ENCODE peak calls at places on chromosomes 3 and 15, in nine cellular contexts. One of them, this sample, is unnamed. For H3K27me3, the result is how much of the 10 kb centered on the place peaks cover.

GRCh38 chr15:100520132-100520921 is 8.4 kb downstream of the CERS3 start:
- DNase-seq in spleen: no peak
- DNase-seq in transverse colon: no peak
- DNase-seq in endodermal cell: no peak
- DNase-seq in thoracic aorta: no peak
- DNase-seq in tibial artery: no peak
- DNase-seq in pancreas: no peak
- DNase-seq in right lobe of liver: no peak
- DNase-seq in dorsolateral prefrontal cortex: no peak
- DNase-seq in this sample: no peak

GRCh38 chr15:75573001-75573400 is 6.1 kb downstream of the PTPN9 start:
- DNase-seq in spleen: no peak
- DNase-seq in transverse colon: no peak
- DNase-seq in endodermal cell: no peak
- DNase-seq in thoracic aorta: no peak
- DNase-seq in tibial artery: no peak
- DNase-seq in pancreas: no peak
- DNase-seq in right lobe of liver: no peak
- DNase-seq in dorsolateral prefrontal cortex: no peak
- DNase-seq in this sample: peak

GRCh38 chr3:52498134-52499054 is 3.3 kb downstream of the STAB1 start:
- DNase-seq in spleen: peak
- DNase-seq in transverse colon: peak
- DNase-seq in endodermal cell: no peak
- DNase-seq in thoracic aorta: no peak
- DNase-seq in tibial artery: peak
- DNase-seq in pancreas: no peak
- DNase-seq in right lobe of liver: no peak
- DNase-seq in dorsolateral prefrontal cortex: peak
- DNase-seq in this sample: no peak

GRCh38 chr15:51079226-51079625 is 15.5 kb downstream of the TNFAIP8L3 start:
- DNase-seq in spleen: no peak
- DNase-seq in transverse colon: no peak
- DNase-seq in endodermal cell: no peak
- DNase-seq in thoracic aorta: no peak
- DNase-seq in tibial artery: no peak
- DNase-seq in pancreas: no peak
- DNase-seq in right lobe of liver: no peak
- DNase-seq in dorsolateral prefrontal cortex: no peak
- DNase-seq in this sample: no peak

GRCh38 chr3:46318207-46318606 is 35.7 kb upstream of the CCR2 start:
- DNase-seq in spleen: no peak
- DNase-seq in transverse colon: no peak
- DNase-seq in endodermal cell: no peak
- DNase-seq in thoracic aorta: no peak
- DNase-seq in tibial artery: no peak
- DNase-seq in pancreas: no peak
- DNase-seq in right lobe of liver: no peak
- DNase-seq in dorsolateral prefrontal cortex: no peak
- DNase-seq in this sample: no peak

GRCh38 chr3:183252973-183253363 is at the start of gene B3GNT5:
- DNase-seq in spleen: peak
- DNase-seq in transverse colon: peak
- DNase-seq in endodermal cell: peak
- DNase-seq in thoracic aorta: no peak
- DNase-seq in tibial artery: no peak
- DNase-seq in pancreas: peak
- DNase-seq in right lobe of liver: no peak
- DNase-seq in dorsolateral prefrontal cortex: no peak
- DNase-seq in this sample: peak

GRCh38 chr3:8576841-8577553 is 67.6 kb downstream of the SSUH2 start:
- DNase-seq in spleen: no peak
- DNase-seq in transverse colon: peak
- DNase-seq in endodermal cell: no peak
- DNase-seq in thoracic aorta: no peak
- DNase-seq in tibial artery: no peak
- DNase-seq in pancreas: no peak
- DNase-seq in right lobe of liver: no peak
- DNase-seq in dorsolateral prefrontal cortex: no peak
- DNase-seq in this sample: no peak

GRCh38 chr3:113531826-113532697 is at the start of gene SIDT1:
- DNase-seq in spleen: peak
- DNase-seq in transverse colon: peak
- DNase-seq in endodermal cell: peak
- DNase-seq in thoracic aorta: no peak
- DNase-seq in tibial artery: no peak
- DNase-seq in pancreas: peak
- DNase-seq in right lobe of liver: peak
- DNase-seq in dorsolateral prefrontal cortex: no peak
- DNase-seq in this sample: peak

DNA sequence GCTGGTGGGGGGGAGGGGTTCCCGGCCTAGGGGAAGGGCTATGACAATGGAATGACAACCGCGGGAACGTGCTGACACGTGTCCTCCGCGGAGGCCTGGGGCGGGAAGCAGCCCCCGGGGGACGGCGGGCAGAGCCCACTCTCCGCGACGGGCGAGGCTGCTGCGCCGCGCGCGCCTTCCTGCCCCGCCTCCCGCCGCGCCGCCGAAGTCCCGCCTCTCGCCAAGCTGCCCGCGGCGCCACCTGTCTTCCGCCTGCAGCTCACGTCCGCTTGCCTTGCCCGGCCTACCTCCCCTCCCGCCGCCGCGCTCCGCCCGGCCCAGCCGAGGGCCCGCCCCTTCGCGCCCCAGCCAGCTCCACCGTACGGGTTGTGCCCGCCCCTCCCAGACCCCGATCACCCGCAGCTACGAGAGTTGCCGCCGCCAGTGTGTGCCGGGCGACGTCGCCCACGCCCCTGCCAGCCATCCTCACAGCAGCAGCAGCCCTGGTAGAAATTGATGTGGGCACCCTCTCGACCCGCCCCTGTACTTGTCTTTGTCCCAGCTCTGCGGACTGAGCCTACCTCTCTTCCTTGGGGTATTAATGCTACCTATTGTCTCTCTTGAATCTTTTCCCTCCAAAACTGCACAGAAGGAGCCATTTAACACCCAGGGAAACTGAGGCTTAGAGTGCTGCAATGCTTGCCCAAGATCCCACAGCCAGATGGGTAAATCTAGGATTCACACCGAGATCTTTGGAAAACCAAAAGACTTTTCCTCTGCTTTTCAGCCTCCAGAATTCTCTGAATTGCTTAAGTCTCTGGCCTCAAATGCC is at the start of gene PARP16:
- DNase-seq in spleen: peak
- DNase-seq in transverse colon: peak
- DNase-seq in endodermal cell: peak
- DNase-seq in thoracic aorta: peak
- DNase-seq in tibial artery: peak
- DNase-seq in pancreas: peak
- DNase-seq in right lobe of liver: peak
- DNase-seq in dorsolateral prefrontal cortex: peak
- DNase-seq in this sample: peak
- TF ChIP-seq CTCF in spleen: peak
- TF ChIP-seq CTCF in transverse colon: peak
- TF ChIP-seq CTCF in endodermal cell: peak
- TF ChIP-seq CTCF in thoracic aorta: peak
- TF ChIP-seq CTCF in tibial artery: peak
- TF ChIP-seq CTCF in pancreas: peak
- TF ChIP-seq CTCF in right lobe of liver: peak
- TF ChIP-seq CTCF in dorsolateral prefrontal cortex: peak
- TF ChIP-seq CTCF in this sample: peak

GRCh38 chr3:188431553-188431952 is 277.6 kb downstream of the LPP start:
- DNase-seq in spleen: no peak
- DNase-seq in transverse colon: no peak
- DNase-seq in endodermal cell: no peak
- DNase-seq in thoracic aorta: no peak
- DNase-seq in tibial artery: no peak
- DNase-seq in pancreas: no peak
- DNase-seq in right lobe of liver: no peak
- DNase-seq in dorsolateral prefrontal cortex: no peak
- DNase-seq in this sample: peak

GRCh38 chr3:188434594-188434993 is 280.6 kb downstream of the LPP start:
- DNase-seq in spleen: no peak
- DNase-seq in transverse colon: no peak
- DNase-seq in endodermal cell: no peak
- DNase-seq in thoracic aorta: no peak
- DNase-seq in tibial artery: no peak
- DNase-seq in pancreas: no peak
- DNase-seq in right lobe of liver: no peak
- DNase-seq in dorsolateral prefrontal cortex: no peak
- DNase-seq in this sample: no peak

GRCh38 chr3:188431040-188431439 is 277.1 kb downstream of the LPP start:
- DNase-seq in spleen: no peak
- DNase-seq in transverse colon: no peak
- DNase-seq in endodermal cell: no peak
- DNase-seq in thoracic aorta: no peak
- DNase-seq in tibial artery: no peak
- DNase-seq in pancreas: no peak
- DNase-seq in right lobe of liver: no peak
- DNase-seq in dorsolateral prefrontal cortex: no peak
- DNase-seq in this sample: no peak

GRCh38 chr3:188433526-188433855 is 279.5 kb downstream of the LPP start:
- DNase-seq in spleen: no peak
- DNase-seq in transverse colon: no peak
- DNase-seq in endodermal cell: no peak
- DNase-seq in thoracic aorta: no peak
- DNase-seq in tibial artery: no peak
- DNase-seq in pancreas: no peak
- DNase-seq in right lobe of liver: no peak
- DNase-seq in dorsolateral prefrontal cortex: no peak
- DNase-seq in this sample: no peak

DNA sequence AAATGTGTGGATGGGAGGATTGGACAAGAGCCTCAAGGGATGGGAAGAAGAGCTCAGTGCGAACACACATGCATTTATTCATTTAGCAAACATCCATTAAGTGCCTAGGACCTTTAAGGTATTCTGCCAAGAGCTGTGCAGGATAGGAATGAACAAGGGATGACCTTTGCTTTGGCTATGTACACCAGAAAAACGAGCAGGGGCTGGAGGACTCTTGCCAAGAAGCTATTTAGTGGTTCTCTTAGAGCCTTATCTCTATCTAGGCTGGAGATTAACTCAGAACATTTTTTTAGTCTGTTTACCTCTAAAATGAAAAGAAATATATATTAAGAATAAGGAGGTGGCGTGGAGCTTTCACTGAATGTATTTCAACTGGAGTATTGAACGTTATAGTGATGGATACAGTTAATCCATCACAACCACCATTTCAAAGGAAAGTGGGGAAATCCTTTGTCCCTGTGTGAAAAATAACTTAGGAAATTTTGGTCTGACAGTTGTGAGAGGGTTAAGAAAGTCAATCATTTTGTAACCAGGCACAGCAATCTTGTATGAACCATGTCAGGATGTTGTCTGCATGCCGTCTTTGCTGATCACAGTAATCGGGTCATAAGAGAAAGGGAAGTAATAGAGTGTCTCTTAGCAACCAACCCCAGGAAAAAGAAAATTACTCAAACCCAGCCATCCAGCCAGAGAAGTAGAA is 279.0 kb downstream of the LPP start:
- DNase-seq in spleen: no peak
- DNase-seq in transverse colon: no peak
- DNase-seq in endodermal cell: no peak
- DNase-seq in thoracic aorta: no peak
- DNase-seq in tibial artery: peak
- DNase-seq in pancreas: no peak
- DNase-seq in right lobe of liver: peak
- DNase-seq in dorsolateral prefrontal cortex: no peak
- DNase-seq in this sample: no peak
- H3K4me3 ChIP-seq in spleen: no peak
- H3K4me3 ChIP-seq in transverse colon: no peak
- H3K4me3 ChIP-seq in endodermal cell: no peak
- H3K4me3 ChIP-seq in thoracic aorta: peak
- H3K4me3 ChIP-seq in tibial artery: no peak
- H3K4me3 ChIP-seq in pancreas: no peak
- H3K4me3 ChIP-seq in right lobe of liver: peak
- H3K4me3 ChIP-seq in dorsolateral prefrontal cortex: no peak
- H3K4me3 ChIP-seq in this sample: no peak

DNA sequence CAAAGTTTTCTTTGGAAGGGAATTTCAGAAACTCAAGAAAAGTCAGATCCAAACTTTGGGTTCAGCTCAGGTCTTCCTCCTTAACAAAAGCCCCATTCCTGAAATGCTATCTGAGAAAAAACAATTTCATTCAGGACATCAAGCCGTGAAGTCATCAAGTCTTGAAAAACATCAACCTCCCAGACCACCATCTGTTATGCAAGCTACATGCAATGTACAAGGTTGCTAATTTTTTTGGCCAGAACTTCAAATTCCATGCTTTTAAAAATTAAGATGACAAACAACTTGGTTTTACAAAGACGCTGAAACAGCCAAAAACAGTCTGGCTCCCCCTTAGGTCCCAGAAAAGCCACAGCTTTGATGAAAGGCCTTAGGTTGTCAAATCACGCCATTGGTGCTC is 53.9 kb upstream of the WNT5A start:
- DNase-seq in spleen: no peak
- DNase-seq in transverse colon: no peak
- DNase-seq in endodermal cell: no peak
- DNase-seq in thoracic aorta: no peak
- DNase-seq in tibial artery: no peak
- DNase-seq in pancreas: no peak
- DNase-seq in right lobe of liver: no peak
- DNase-seq in dorsolateral prefrontal cortex: no peak
- DNase-seq in this sample: no peak
- H3K27me3 ChIP-seq in spleen: under half
- H3K27me3 ChIP-seq in transverse colon: under half
- H3K27me3 ChIP-seq in endodermal cell: under half
- H3K27me3 ChIP-seq in thoracic aorta: under half
- H3K27me3 ChIP-seq in tibial artery: under half
- H3K27me3 ChIP-seq in pancreas: under half
- H3K27me3 ChIP-seq in right lobe of liver: under half
- H3K27me3 ChIP-seq in dorsolateral prefrontal cortex: under half
- H3K27me3 ChIP-seq in this sample: under half

GRCh38 chr3:169339386-169339785 is 324.1 kb downstream of the MECOM start:
- DNase-seq in spleen: no peak
- DNase-seq in transverse colon: no peak
- DNase-seq in endodermal cell: no peak
- DNase-seq in thoracic aorta: no peak
- DNase-seq in tibial artery: no peak
- DNase-seq in pancreas: no peak
- DNase-seq in right lobe of liver: no peak
- DNase-seq in dorsolateral prefrontal cortex: no peak
- DNase-seq in this sample: no peak

GRCh38 chr3:169344465-169344864 is 319.0 kb downstream of the MECOM start:
- DNase-seq in spleen: no peak
- DNase-seq in transverse colon: no peak
- DNase-seq in endodermal cell: no peak
- DNase-seq in thoracic aorta: no peak
- DNase-seq in tibial artery: no peak
- DNase-seq in pancreas: no peak
- DNase-seq in right lobe of liver: no peak
- DNase-seq in dorsolateral prefrontal cortex: no peak
- DNase-seq in this sample: peak

GRCh38 chr3:169340055-169340454 is 323.5 kb downstream of the MECOM start:
- DNase-seq in spleen: no peak
- DNase-seq in transverse colon: no peak
- DNase-seq in endodermal cell: no peak
- DNase-seq in thoracic aorta: no peak
- DNase-seq in tibial artery: no peak
- DNase-seq in pancreas: no peak
- DNase-seq in right lobe of liver: no peak
- DNase-seq in dorsolateral prefrontal cortex: no peak
- DNase-seq in this sample: no peak

GRCh38 chr3:169345662-169346331 is 317.7 kb downstream of the MECOM start:
- DNase-seq in spleen: no peak
- DNase-seq in transverse colon: no peak
- DNase-seq in endodermal cell: no peak
- DNase-seq in thoracic aorta: no peak
- DNase-seq in tibial artery: no peak
- DNase-seq in pancreas: no peak
- DNase-seq in right lobe of liver: no peak
- DNase-seq in dorsolateral prefrontal cortex: no peak
- DNase-seq in this sample: peak

GRCh38 chr3:169342652-169343051 is 320.9 kb downstream of the MECOM start:
- DNase-seq in spleen: no peak
- DNase-seq in transverse colon: no peak
- DNase-seq in endodermal cell: no peak
- DNase-seq in thoracic aorta: no peak
- DNase-seq in tibial artery: no peak
- DNase-seq in pancreas: no peak
- DNase-seq in right lobe of liver: no peak
- DNase-seq in dorsolateral prefrontal cortex: peak
- DNase-seq in this sample: no peak
- TF ChIP-seq CTCF in spleen: no peak
- TF ChIP-seq CTCF in transverse colon: no peak
- TF ChIP-seq CTCF in endodermal cell: peak
- TF ChIP-seq CTCF in thoracic aorta: no peak
- TF ChIP-seq CTCF in tibial artery: no peak
- TF ChIP-seq CTCF in pancreas: no peak
- TF ChIP-seq CTCF in right lobe of liver: no peak
- TF ChIP-seq CTCF in dorsolateral prefrontal cortex: peak
- TF ChIP-seq CTCF in this sample: no peak

This sample was measured in bronchial epithelial cell.